ENCODE peak calls at places on chromosome 3, in six cellular contexts. M is breast epithelium, U is GM23338, O is tibial nerve, D is endodermal cell, C is mucosa of descending colon. P is an unnamed sample.

GRCh38 chr3:107574650-107575049 is 51.9 kb downstream of the BBX start:
- DNase-seq in M (no peak), D (no peak), U (peak), O (no peak), C (no peak), P (no peak)

GRCh38 chr3:170614214-170614966 is 28.5 kb upstream of the SLC7A14 start:
- DNase-seq in O (peak), U (no peak), M (no peak), C (no peak), D (no peak), P (no peak)

GRCh38 chr3:65619391-65620298 is 419.1 kb downstream of the MAGI1 start:
- DNase-seq in C (no peak), M (no peak), O (no peak), D (no peak), U (peak), P (no peak)

GRCh38 chr3:64871955-64872354 is 184.2 kb upstream of the ADAMTS9 start:
- DNase-seq in D (no peak), O (no peak), U (no peak), C (no peak), M (no peak), P (no peak)

GRCh38 chr3:50196253-50196801 is 4.9 kb downstream of the GNAT1 start:
- DNase-seq in C (no peak), D (no peak), O (no peak), M (no peak), U (no peak), P (no peak)

GRCh38 chr3:160296591-160296990 is 71.4 kb downstream of the C3orf80 start:
- DNase-seq in O (no peak), C (no peak), U (no peak), D (no peak), M (no peak), P (no peak)

GRCh38 chr3:33881181-33882064 is 83.0 kb downstream of the PDCD6IP start:
- DNase-seq in U (no peak), C (no peak), O (no peak), D (no peak), M (no peak), P (no peak)

GRCh38 chr3:69288161-69288895 is 97.6 kb downstream of the FRMD4B start:
- DNase-seq in O (no peak), C (no peak), D (peak), M (no peak), U (peak), P (peak)

GRCh38 chr3:105598047-105598796 is 231.5 kb downstream of the ALCAM start:
- DNase-seq in U (no peak), C (no peak), M (no peak), D (no peak), O (no peak), P (no peak)

GRCh38 chr3:126322181-126322967 is 34.8 kb downstream of the KLF15 start:
- DNase-seq in O (no peak), D (peak), M (no peak), U (no peak), C (no peak), P (no peak)

GRCh38 chr3:115042351-115042750 is 104.7 kb downstream of the ZBTB20 start:
- DNase-seq in D (no peak), U (no peak), M (no peak), O (no peak), C (no peak), P (no peak)
- H3K4me3 ChIP-seq in D (no peak), U (no peak), M (no peak), O (no peak), C (no peak), P (no peak)

GRCh38 chr3:192410684-192410960 is 316.7 kb downstream of the FGF12 start:
- DNase-seq in C (no peak), O (no peak), U (peak), M (no peak), D (no peak), P (no peak)
- H3K4me3 ChIP-seq in C (no peak), O (no peak), U (peak), M (no peak), D (peak), P (peak)

DNA sequence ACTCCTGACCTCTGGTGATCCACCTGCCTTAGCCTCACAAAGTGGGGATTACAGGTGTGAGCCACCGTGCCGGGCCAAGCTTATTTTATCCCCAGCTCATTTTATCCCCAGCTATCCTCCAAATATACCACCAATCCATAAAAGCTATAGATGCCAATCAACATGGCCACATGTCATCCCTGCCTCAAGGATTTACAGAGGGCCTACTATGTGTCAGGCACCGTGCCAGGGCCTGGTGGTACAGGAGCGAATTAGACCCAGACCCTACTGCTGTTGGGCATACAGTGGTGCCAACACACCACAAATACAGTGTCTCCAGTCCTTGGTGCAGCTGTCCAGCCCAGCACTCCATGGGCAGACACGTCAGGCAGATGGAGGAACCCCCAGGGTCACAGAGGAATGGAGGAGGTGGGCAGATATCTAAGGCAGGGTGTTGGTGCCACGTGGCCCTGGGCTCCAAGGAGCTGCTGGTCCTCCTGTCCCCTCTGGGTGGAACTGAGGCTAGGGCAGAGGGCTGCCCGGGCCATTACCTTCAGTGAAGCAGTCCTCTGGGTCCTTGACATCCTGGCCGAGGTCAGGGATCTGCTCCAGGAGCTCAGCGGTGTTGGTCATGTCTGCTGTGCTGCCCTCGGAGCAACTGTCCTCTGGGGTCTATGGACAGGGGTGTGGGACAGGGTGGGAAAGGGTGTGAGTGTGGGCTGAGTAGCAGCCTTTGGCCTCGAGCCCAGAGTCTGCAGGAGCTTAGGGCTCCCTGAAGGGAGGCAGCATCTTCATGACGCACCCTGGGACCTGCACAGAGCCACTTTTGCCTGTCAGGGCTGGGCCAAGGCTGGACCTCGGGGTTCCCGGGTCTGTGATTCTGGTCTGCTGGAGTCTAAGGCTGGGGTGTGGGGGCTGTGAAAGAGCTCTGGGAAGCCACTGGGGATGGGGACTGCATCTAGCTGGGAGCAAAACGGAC is 73.1 kb downstream of the SCN5A start:
- DNase-seq in O (no peak), U (no peak), M (no peak), D (peak), C (no peak), P (peak)
- H3K4me3 ChIP-seq in O (no peak), U (no peak), M (no peak), D (no peak), C (no peak), P (no peak)

GRCh38 chr3:172044833-172045585 is 5.6 kb downstream of the FNDC3B start:
- DNase-seq in M (no peak), O (no peak), C (no peak), D (no peak), U (no peak), P (no peak)
- H3K4me3 ChIP-seq in M (no peak), O (no peak), C (no peak), D (peak), U (no peak), P (no peak)

DNA sequence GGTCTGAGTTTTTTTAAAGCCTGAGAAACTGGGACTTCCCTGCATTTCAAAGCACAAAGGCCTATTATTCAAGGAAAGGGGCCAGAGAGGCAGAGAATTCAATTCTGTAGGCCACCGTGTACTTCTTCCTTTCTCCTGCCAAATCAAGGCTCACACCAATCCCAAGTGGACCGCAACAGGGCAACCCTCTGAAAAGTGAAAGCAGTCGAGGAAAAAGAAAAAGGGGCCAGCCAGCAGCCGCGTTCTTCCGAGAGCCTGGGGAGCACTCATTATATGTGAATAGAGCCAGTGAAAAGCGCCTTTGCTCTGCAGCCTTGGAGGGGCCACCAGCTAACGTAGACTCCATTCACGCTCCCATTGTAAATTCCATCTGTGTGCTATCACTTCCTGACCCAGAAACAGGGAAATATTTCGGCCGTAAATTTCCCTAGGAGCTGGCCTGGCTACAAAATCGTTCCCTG is 45.9 kb upstream of the THUMPD3 start:
- DNase-seq in C (peak), O (peak), D (peak), U (peak), M (no peak), P (no peak)
- H3K4me3 ChIP-seq in C (no peak), O (peak), D (no peak), U (peak), M (peak), P (peak)

GRCh38 chr3:32837366-32837765 is 19.6 kb downstream of the TRIM71 start:
- DNase-seq in C (no peak), D (no peak), U (no peak), O (no peak), M (no peak), P (no peak)

GRCh38 chr3:32835049-32835371 is 17.2 kb downstream of the TRIM71 start:
- DNase-seq in C (no peak), D (no peak), U (no peak), O (no peak), M (no peak), P (no peak)

GRCh38 chr3:32836601-32837000 is 18.8 kb downstream of the TRIM71 start:
- DNase-seq in D (no peak), O (no peak), M (no peak), C (no peak), U (no peak), P (no peak)

GRCh38 chr3:32837789-32838188 is 20.0 kb downstream of the TRIM71 start:
- DNase-seq in D (peak), U (peak), M (no peak), O (no peak), C (no peak), P (no peak)

DNA sequence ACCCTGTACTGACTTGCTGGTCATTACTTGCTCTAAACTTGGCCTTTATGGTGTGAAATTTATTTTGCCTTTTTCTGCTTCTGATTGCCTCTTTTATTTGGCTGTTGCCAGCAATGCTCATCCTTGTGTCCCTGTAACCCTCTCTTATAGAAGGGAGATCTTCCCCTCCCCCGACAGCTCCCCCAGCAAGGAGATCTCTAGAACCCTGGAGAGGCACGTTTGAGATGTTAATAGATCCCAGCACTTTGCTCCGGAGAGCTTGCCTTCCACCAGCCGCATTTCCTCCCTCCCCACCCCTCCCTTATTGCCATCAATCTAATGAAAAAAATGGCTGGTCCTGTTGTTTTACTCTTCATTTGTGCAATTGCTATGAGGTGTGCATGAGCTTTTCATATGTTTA is 18.1 kb downstream of the TRIM71 start:
- DNase-seq in O (no peak), D (peak), C (no peak), M (no peak), U (peak), P (no peak)
- H3K4me3 ChIP-seq in O (no peak), D (no peak), C (no peak), M (no peak), U (peak), P (peak)

GRCh38 chr3:12959395-12959794 is 113.8 kb downstream of the IQSEC1 start:
- DNase-seq in D (no peak), U (no peak), O (no peak), C (no peak), M (no peak), P (no peak)
- H3K4me3 ChIP-seq in D (no peak), U (no peak), O (no peak), C (no peak), M (no peak), P (no peak)

GRCh38 chr3:172083995-172084409 is 44.6 kb downstream of the FNDC3B start:
- DNase-seq in O (no peak), U (no peak), C (peak), M (no peak), D (no peak), P (no peak)

GRCh38 chr3:172082820-172083513 is 43.6 kb downstream of the FNDC3B start:
- DNase-seq in M (no peak), U (no peak), O (no peak), C (no peak), D (no peak), P (no peak)

GRCh38 chr3:172085557-172085895 is 46.1 kb downstream of the FNDC3B start:
- DNase-seq in C (no peak), U (no peak), M (no peak), O (no peak), D (no peak), P (no peak)

GRCh38 chr3:172086071-172086470 is 46.7 kb downstream of the FNDC3B start:
- DNase-seq in C (no peak), M (no peak), U (no peak), D (no peak), O (no peak), P (no peak)

DNA sequence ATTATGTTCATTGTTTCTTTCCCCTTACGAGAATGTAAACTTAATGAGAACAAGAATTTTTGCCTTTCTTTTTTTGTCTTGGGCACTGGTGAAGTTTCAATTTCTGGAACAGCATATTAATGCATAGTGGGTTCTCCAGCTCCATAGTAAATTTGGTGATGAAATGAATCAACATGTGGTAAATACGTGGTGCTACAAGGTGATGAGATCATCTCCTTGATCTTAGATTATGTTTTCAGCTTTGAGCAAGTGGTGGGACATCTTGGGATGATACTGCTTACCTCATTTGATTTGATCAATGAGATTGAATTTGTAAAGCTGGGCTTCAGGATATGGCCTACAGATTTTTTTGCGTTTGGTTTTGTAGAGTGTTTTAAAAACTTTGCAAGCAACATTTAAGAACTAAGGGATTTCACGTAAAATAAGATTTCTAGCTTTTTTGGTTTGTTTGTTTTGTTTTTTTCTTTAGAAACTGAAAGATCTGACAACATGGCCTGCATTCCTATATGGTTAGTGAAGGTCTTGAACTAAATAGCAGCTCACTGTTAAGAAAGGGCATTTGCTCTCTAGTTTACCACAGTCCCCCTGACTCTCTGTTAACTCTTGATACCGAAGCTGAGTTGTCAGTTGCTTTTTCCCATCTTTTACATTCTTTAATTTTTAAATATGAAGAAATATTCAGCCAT is 45.6 kb downstream of the FNDC3B start:
- DNase-seq in U (no peak), C (no peak), O (no peak), M (no peak), D (no peak), P (no peak)
- H3K4me3 ChIP-seq in U (no peak), C (no peak), O (no peak), M (no peak), D (no peak), P (no peak)

DNA sequence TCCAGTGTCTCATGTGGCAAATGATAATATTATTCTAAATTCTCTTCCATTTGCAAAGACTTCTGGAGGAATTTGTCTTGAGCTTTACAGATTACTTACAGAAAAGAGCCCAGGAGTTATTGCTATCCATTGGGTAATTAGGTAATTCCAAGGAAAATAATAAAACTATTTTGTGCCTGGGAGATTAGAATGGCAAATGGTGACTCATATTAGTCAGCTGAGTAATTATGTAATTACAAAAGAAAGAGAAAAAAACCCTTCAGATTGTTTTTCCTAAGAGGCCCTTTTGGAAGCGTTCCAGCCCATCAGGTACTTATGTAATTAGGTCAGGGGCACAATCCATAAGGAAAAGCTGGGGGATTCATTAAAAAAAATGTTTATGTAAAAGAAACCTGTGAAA is 381.0 kb upstream of the RARB start:
- DNase-seq in U (no peak), D (no peak), M (no peak), O (peak), C (no peak), P (no peak)
- H3K4me3 ChIP-seq in U (no peak), D (no peak), M (no peak), O (no peak), C (no peak), P (no peak)